ENCODE peak calls at places on chromosomes 2 and 18, in six cellular contexts. Y is left lung, Z is activated B cell treated with CpG ODN at 0.5 μM for 24 hours, T is Caco-2, L is neural progenitor cell, W is right atrium auricular region. B is an unnamed sample.

GRCh38 chr2:148965596-148966431 is 72.7 kb upstream of the LYPD6B start:
- DNase-seq in Y (no peak), Z (no peak), T (no peak), L (no peak), W (no peak), B (no peak)

GRCh38 chr2:204973546-204974071 is 428.3 kb downstream of the PARD3B start:
- DNase-seq in Y (no peak), Z (no peak), T (no peak), L (no peak), W (no peak), B (no peak)

GRCh38 chr18:1094408-1094807 is 189.7 kb downstream of the ADCYAP1 start:
- DNase-seq in Y (no peak), Z (no peak), T (no peak), L (no peak), W (no peak), B (no peak)

GRCh38 chr2:28334527-28334891 is 58.1 kb upstream of the FOSL2 start:
- DNase-seq in Y (no peak), Z (no peak), T (no peak), L (no peak), W (no peak), B (no peak)

GRCh38 chr18:43596106-43596712 is 318.9 kb upstream of the SYT4 start:
- DNase-seq in Y (no peak), Z (no peak), T (no peak), L (peak; percentile 13), W (no peak), B (no peak)

GRCh38 chr2:41906325-41906700 is 141.5 kb upstream of the PKDCC start:
- DNase-seq in Y (no peak), Z (no peak), T (no peak), L (peak; percentile 13), W (no peak), B (no peak)

GRCh38 chr2:65374555-65374954 is 57.8 kb downstream of the SPRED2 start:
- DNase-seq in Y (no peak), Z (no peak), T (no peak), L (no peak), W (no peak), B (no peak)

GRCh38 chr2:240460781-240461431 is 25.4 kb downstream of the GPC1 start:
- DNase-seq in Y (peak; percentile 63), Z (no peak), T (no peak), L (no peak), W (no peak), B (peak; percentile 36)

GRCh38 chr2:135820003-135820618 is 16.9 kb downstream of the LCT start:
- DNase-seq in Y (no peak), Z (no peak), T (no peak), L (no peak), W (no peak), B (no peak)

GRCh38 chr2:101983928-101984327 is 7.8 kb upstream of the IL1R2 start:
- DNase-seq in Y (no peak), Z (no peak), T (peak; percentile 34), L (peak; percentile 14), W (no peak), B (no peak)

GRCh38 chr2:27582695-27583389 is at the start of gene ZNF512:
- DNase-seq in Y (peak; percentile 95), Z (peak; percentile 81), T (peak; percentile 95), L (peak; percentile 96), W (peak; percentile 93), B (peak; percentile 92)

GRCh38 chr2:239186958-239187357 is 213.9 kb downstream of the HDAC4 start:
- DNase-seq in Y (no peak), Z (no peak), T (no peak), L (no peak), W (no peak), B (no peak)

GRCh38 chr2:239611222-239611795 is 210.5 kb upstream of the HDAC4 start:
- DNase-seq in Y (no peak), Z (no peak), T (no peak), L (no peak), W (peak; percentile 42), B (peak; percentile 34)

GRCh38 chr2:220192994-220193753 is 565.7 kb downstream of the SLC4A3 start:
- DNase-seq in Y (no peak), Z (no peak), T (no peak), L (no peak), W (no peak), B (no peak)

GRCh38 chr2:65918760-65919187 is 486.4 kb upstream of the SPRED2 start:
- DNase-seq in Y (no peak), Z (no peak), T (no peak), L (no peak), W (no peak), B (no peak)

GRCh38 chr2:202831241-202831997 is 40.1 kb downstream of the ICA1L start:
- DNase-seq in Y (no peak), Z (no peak), T (peak; percentile 78), L (peak; percentile 50), W (no peak), B (no peak)

GRCh38 chr2:20104900-20105545 is 53.6 kb upstream of the LAPTM4A start:
- DNase-seq in Y (no peak), Z (no peak), T (no peak), L (no peak), W (no peak), B (no peak)
- TF ChIP-seq CTCF in Y (no peak), Z (no peak), T (no peak), L (no peak), W (no peak), B (no peak)

DNA sequence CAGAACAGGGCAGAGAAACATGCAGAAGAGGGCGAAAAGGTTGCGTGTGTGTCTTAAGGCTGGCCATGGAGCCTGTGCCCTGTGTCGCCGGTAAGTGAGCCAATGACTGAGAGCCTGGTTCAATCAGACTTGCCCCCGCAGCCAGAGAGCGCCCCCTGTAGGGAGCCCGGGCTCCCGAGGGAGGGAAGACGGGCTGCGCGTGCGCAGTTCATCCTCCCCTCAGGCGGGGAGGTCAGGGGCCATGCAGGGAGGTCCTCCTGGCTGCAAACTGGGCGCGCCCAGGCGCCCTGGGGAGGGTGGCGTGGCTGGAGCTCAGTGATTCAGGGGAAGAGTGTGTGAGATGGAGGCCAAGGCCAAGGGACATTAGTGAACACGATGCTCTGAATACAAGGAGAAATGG is 276.6 kb downstream of the PHLPP1 start:
- DNase-seq in Y (no peak), Z (no peak), T (no peak), L (no peak), W (no peak), B (no peak)
- TF ChIP-seq CTCF in Y (no peak), Z (no peak), T (no peak), L (no peak), W (no peak), B (no peak)

GRCh38 chr18:63850010-63850409 is 37.5 kb upstream of the SERPINB2 start:
- DNase-seq in Y (no peak), Z (no peak), T (peak; percentile 31), L (peak; percentile 60), W (no peak), B (peak; percentile 51)
- TF ChIP-seq CTCF in Y (no peak), Z (no peak), T (peak; percentile 24), L (peak; percentile 65), W (no peak), B (peak; percentile 54)

DNA sequence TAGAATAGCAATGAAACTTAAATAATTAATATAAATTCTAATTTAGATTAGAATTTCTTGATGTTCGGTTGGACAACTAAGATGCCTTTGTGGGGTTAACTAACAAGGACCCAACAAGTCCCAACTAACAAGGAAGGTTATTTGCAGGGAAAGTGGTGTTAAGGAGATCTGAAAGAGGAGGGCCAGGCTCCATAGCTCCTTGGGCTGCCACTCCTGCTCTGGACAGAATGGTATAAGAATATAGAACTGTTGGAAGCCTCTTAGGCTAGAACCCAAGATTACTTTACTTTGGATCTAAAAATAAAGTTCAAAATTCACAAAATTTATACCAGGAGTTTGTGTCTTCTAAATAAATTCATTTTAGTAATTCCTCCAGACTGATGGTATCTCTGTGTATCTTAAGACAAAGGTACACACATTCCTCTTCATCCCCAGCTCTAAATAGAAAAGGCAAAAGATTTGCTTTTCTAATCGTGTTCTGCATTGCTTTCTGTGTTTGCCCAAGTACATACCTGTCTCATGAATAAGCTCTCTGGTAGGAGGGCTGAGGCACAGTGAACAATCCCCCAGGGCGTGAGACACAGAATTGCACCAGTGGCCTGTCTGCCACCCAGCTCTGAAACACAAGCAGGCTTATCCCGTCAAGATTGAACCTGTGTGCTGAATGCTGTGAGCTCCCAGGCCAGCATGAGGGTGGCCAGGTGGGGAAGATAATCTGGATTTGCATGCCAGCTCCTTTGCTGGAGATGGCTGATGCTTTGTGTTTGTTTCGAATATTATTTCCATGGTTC is 176.0 kb downstream of the ACKR3 start:
- DNase-seq in Y (no peak), Z (no peak), T (peak; percentile 78), L (peak; percentile 50), W (no peak), B (no peak)
- TF ChIP-seq CTCF in Y (no peak), Z (no peak), T (no peak), L (no peak), W (no peak), B (no peak)

GRCh38 chr2:53711271-53711780 is 56.3 kb upstream of the CHAC2 start:
- DNase-seq in Y (no peak), Z (no peak), T (no peak), L (no peak), W (no peak), B (no peak)

GRCh38 chr2:53715568-53715967 is 52.0 kb upstream of the CHAC2 start:
- DNase-seq in Y (no peak), Z (no peak), T (no peak), L (no peak), W (no peak), B (no peak)
- TF ChIP-seq CTCF in Y (peak; percentile 36), Z (no peak), T (peak; percentile 21), L (peak; percentile 49), W (no peak), B (peak; percentile 41)

DNA sequence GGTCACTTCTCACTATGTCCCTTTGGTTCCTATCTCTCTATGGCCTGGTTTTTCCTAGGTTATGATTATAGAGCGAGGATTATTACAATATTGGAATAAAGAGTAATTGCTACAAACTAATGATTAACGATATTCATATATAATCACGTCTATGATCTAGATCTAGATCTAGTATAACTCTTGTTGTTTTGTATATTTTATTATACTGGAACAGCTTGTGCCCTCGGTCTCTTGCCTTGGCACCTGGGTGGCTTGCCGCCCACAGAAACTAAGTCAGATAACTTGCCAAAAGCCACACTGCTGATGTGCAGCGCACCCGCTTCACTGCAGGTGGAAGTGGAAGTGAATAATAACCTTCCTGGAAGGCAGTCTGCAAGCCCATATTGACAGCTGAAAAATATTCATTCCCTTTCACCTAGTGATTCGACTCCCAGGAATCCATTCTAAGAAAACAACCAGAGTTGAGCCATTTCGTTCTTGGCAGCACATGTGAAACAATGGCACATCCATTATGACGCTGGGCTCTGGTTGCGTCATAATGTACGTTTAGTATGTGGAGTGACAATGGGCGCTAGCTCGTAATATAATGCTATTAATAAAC is 725 bp upstream of the ANKRD53 start:
- DNase-seq in Y (no peak), Z (no peak), T (no peak), L (no peak), W (peak; percentile 88), B (no peak)
- TF ChIP-seq CTCF in Y (peak; percentile 20), Z (no peak), T (no peak), L (no peak), W (no peak), B (peak; percentile 55)

GRCh38 chr2:179440642-179441251 is 176.1 kb upstream of the SESTD1 start:
- DNase-seq in Y (no peak), Z (no peak), T (peak; percentile 42), L (peak; percentile 43), W (no peak), B (no peak)
- TF ChIP-seq CTCF in Y (peak; percentile 26), Z (peak; percentile 81), T (peak; percentile 57), L (peak; percentile 73), W (peak; percentile 55), B (peak; percentile 85)